ENCODE peak calls at places on chromosome 21, in five cellular contexts. E, V, X, R and Q are unnamed samples. For H3K4me1, the result is how much of the 10 kb centered on the place peaks cover.

GRCh38 chr21:45551316-45551715 is 9.1 kb upstream of the SLC19A1 start:
- DNase-seq in E (no peak), V (no peak), X (peak), R (no peak), Q (no peak)

GRCh38 chr21:34274001-34274400 is 89.8 kb upstream of the KCNE2 start:
- DNase-seq in E (no peak), V (no peak), X (no peak), R (no peak), Q (no peak)

GRCh38 chr21:15003463-15004135 is 61.2 kb downstream of the NRIP1 start:
- DNase-seq in E (no peak), V (no peak), X (no peak), R (no peak), Q (no peak)

GRCh38 chr21:45071396-45072165 is 2.8 kb upstream of the ADARB1 start:
- DNase-seq in E (no peak), V (no peak), X (no peak), R (no peak), Q (no peak)

GRCh38 chr21:28758883-28759242 is 233.8 kb downstream of the LTN1 start:
- DNase-seq in E (no peak), V (no peak), X (no peak), R (no peak), Q (no peak)

GRCh38 chr21:37665230-37666024 is 250.8 kb downstream of the KCNJ6 start:
- DNase-seq in E (no peak), V (no peak), X (no peak), R (no peak), Q (no peak)

GRCh38 chr21:44574457-44575306 is 1.2 kb downstream of the KRTAP10-4 start:
- DNase-seq in E (no peak), V (no peak), X (no peak), R (no peak), Q (no peak)

GRCh38 chr21:38817371-38818335 is 11.9 kb downstream of the ETS2 start:
- DNase-seq in E (no peak), V (peak), X (no peak), R (no peak), Q (no peak)

GRCh38 chr21:43766734-43767497 is 9.2 kb downstream of the CSTB start:
- DNase-seq in E (no peak), V (peak), X (no peak), R (no peak), Q (no peak)

GRCh38 chr21:36194024-36194423 is 37.4 kb downstream of the DOP1B start:
- DNase-seq in E (no peak), V (peak), X (no peak), R (no peak), Q (no peak)

GRCh38 chr21:45130324-45130774 is 56.0 kb downstream of the ADARB1 start:
- DNase-seq in E (no peak), V (no peak), X (no peak), R (no peak), Q (no peak)

GRCh38 chr21:25891596-25891995 is 156.8 kb downstream of the GABPA start:
- DNase-seq in E (no peak), V (no peak), X (no peak), R (no peak), Q (no peak)

GRCh38 chr21:36551731-36552457 is 72.0 kb upstream of the CLDN14 start:
- DNase-seq in E (no peak), V (no peak), X (no peak), R (no peak), Q (no peak)

GRCh38 chr21:17402885-17403477 is 109.9 kb upstream of the CXADR start:
- DNase-seq in E (no peak), V (no peak), X (no peak), R (no peak), Q (no peak)

GRCh38 chr21:39016740-39017315 is 166.4 kb downstream of the PSMG1 start:
- DNase-seq in E (no peak), V (no peak), X (no peak), R (no peak), Q (no peak)

GRCh38 chr21:45294509-45295291 is 7.0 kb upstream of the POFUT2 start:
- DNase-seq in E (peak), V (peak), X (peak), R (no peak), Q (no peak)

GRCh38 chr21:29938968-29939858 is 583 bp downstream of the GRIK1 start:
- DNase-seq in E (no peak), V (no peak), X (no peak), R (no peak), Q (no peak)

GRCh38 chr21:46159841-46160562 is 4.6 kb upstream of the FTCD start:
- DNase-seq in E (peak), V (no peak), X (no peak), R (no peak), Q (no peak)

GRCh38 chr21:32377506-32377905 is 15.3 kb downstream of the URB1 start:
- DNase-seq in E (no peak), V (no peak), X (no peak), R (no peak), Q (no peak)

GRCh38 chr21:32378956-32379355 is 13.9 kb downstream of the URB1 start:
- DNase-seq in E (no peak), V (no peak), X (peak), R (no peak), Q (no peak)

GRCh38 chr21:32380940-32381339 is 11.9 kb downstream of the URB1 start:
- DNase-seq in E (no peak), V (no peak), X (no peak), R (no peak), Q (no peak)

GRCh38 chr21:32381571-32381970 is 11.2 kb downstream of the URB1 start:
- DNase-seq in E (no peak), V (no peak), X (no peak), R (no peak), Q (no peak)

GRCh38 chr21:32377991-32378390 is 14.8 kb downstream of the URB1 start:
- DNase-seq in E (no peak), V (no peak), X (no peak), R (no peak), Q (no peak)
- H3K27ac ChIP-seq in E (peak), V (no peak), X (peak), R (no peak), Q (no peak)

GRCh38 chr21:41933259-41934079 is 20.3 kb downstream of the C2CD2 start:
- DNase-seq in E (no peak), V (no peak), X (no peak), R (no peak), Q (no peak)

GRCh38 chr21:41931041-41931451 is 22.8 kb downstream of the C2CD2 start:
- DNase-seq in E (no peak), V (peak), X (no peak), R (no peak), Q (no peak)

GRCh38 chr21:41929248-41929647 is 24.6 kb downstream of the C2CD2 start:
- DNase-seq in E (no peak), V (no peak), X (no peak), R (no peak), Q (no peak)

GRCh38 chr21:41932191-41932575 is 21.6 kb downstream of the C2CD2 start:
- DNase-seq in E (no peak), V (no peak), X (no peak), R (no peak), Q (no peak)

DNA sequence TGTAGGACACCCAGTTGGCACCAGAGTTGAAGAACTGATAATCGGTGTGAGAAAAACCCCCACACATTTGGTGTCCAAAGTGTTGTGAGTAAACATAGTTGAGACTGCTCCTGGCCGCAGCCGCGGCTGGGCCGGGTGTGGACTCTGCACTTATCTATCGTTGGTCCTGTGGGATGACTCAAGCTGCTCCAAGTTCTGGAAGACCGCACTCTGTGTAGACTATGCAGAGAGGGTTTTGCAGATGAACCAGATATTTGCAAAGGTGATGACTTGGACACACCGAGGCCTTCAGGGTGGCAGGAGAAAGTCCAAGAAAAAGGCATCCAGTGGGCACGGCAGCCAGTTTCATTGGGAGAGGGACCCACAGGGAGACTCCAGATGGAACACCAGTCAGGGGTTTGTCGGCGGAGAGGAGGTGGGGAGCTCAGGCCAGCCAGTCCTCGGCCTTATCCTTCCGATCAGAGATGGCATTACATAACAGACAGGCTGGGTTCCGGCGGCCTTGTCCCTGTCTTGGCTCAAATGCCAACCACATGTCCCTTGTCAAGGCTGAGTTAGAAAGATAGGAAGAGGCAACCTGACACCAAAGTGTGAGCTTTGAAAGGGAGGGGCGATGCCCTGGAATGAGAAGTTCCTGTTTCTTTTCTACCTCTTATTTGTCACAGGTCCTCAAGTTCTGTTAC is 21.1 kb downstream of the C2CD2 start:
- DNase-seq in E (no peak), V (no peak), X (peak), R (no peak), Q (no peak)
- H3K4me1 ChIP-seq in E (under half), V (under half), X (under half), R (under half), Q (under half)

GRCh38 chr21:32757804-32758203 is 13.8 kb downstream of the PAXBP1 start:
- DNase-seq in E (no peak), V (no peak), X (no peak), R (no peak), Q (no peak)
- H3K4me3 ChIP-seq in E (no peak), V (no peak), X (no peak), R (no peak), Q (no peak)

DNA sequence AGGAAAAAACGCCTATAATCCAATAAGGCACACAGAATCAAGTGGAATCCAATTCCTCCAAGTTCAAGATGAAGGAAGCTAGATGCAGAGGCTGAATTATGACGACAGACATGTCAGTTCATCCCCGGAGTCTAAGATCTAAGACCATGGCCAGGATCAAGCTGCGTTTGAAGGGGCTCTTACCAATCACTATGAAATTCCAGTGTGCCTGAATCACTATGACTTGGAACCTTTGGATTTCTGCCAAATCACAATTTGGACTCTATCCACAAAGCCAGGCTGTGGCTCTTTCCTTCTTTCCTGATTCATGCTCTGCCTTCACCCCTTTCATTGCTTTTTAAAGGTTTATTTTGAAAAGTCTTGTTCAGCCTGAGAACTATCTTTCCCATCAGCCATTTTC is 17.1 kb downstream of the OLIG2 start:
- DNase-seq in E (no peak), V (peak), X (no peak), R (no peak), Q (no peak)
- H3K27ac ChIP-seq in E (no peak), V (no peak), X (no peak), R (no peak), Q (no peak)